ENCODE peak calls at places on chromosomes 6 and 20, in four cellular contexts. E, F, Q and V are unnamed samples.

GRCh38 chr20:6164421-6165341 is 41.9 kb upstream of the FERMT1 start:
- DNase-seq in E (no peak), F (no peak), Q (no peak), V (no peak)

GRCh38 chr6:83884523-83884922 is 25.0 kb downstream of the CYB5R4 start:
- DNase-seq in E (no peak), F (no peak), Q (no peak), V (peak)

GRCh38 chr6:31203345-31203979 is 33.0 kb upstream of the POU5F1 start:
- DNase-seq in E (no peak), F (peak), Q (no peak), V (no peak)

GRCh38 chr6:85574932-85575598 is 18.6 kb downstream of the SNX14 start:
- DNase-seq in E (no peak), F (no peak), Q (no peak), V (no peak)

GRCh38 chr6:57324538-57324937 is 7.1 kb downstream of the PRIM2 start:
- DNase-seq in E (no peak), F (no peak), Q (no peak), V (peak)

GRCh38 chr20:41540916-41541315 is 77.3 kb downstream of the CHD6 start:
- DNase-seq in E (no peak), F (no peak), Q (no peak), V (no peak)

GRCh38 chr6:4788953-4789584 is 12.9 kb downstream of the CDYL start:
- DNase-seq in E (no peak), F (no peak), Q (no peak), V (no peak)

GRCh38 chr20:58776109-58776508 is 74.6 kb downstream of the GNAS-AS1 start:
- DNase-seq in E (no peak), F (no peak), Q (no peak), V (no peak)

GRCh38 chr6:88641178-88641903 is 322.1 kb downstream of the RNGTT start:
- DNase-seq in E (no peak), F (no peak), Q (no peak), V (no peak)

GRCh38 chr6:89022747-89023289 is 57.7 kb upstream of the PNRC1 start:
- DNase-seq in E (no peak), F (no peak), Q (no peak), V (no peak)

GRCh38 chr6:14146459-14147096 is 29.0 kb downstream of the CD83 start:
- DNase-seq in E (no peak), F (no peak), Q (no peak), V (no peak)